ENCODE peak calls at places on chromosomes 13 and 19, in four cellular contexts. U is SIG-M5; M is activated CD4-positive, alpha-beta T cell treated with anti-CD3 and anti-CD28 coated beads, Interleukin-2, amount 50 U/mL, for 24 hours; A is stimulated activated CD8-positive, alpha-beta memory T cell treated with anti-CD3 and anti-CD28 coated beads, Interleukin-2, amount 100 ng/mL, for 48 hours. J is an unnamed sample.

GRCh38 chr13:44932850-44933251 is 56.4 kb downstream of the NUFIP1 start:
- DNase-seq in U (no peak), M (no peak), A (no peak), J (no peak)

GRCh38 chr13:23087884-23088283 is 92.9 kb upstream of the SGCG start:
- DNase-seq in U (no peak), M (no peak), A (peak), J (no peak)

GRCh38 chr13:108705031-108705430 is 75.6 kb downstream of the MYO16 start:
- DNase-seq in U (no peak), M (no peak), A (no peak), J (no peak)

GRCh38 chr13:91389186-91389585 is 9.2 kb upstream of the GPC5 start:
- DNase-seq in U (no peak), M (no peak), A (no peak), J (no peak)

GRCh38 chr19:49551531-49551930 is 23.7 kb downstream of the RCN3 start:
- DNase-seq in U (no peak), M (no peak), A (no peak), J (no peak)

GRCh38 chr19:45711851-45712698 is 18.6 kb downstream of the FBXO46 start:
- DNase-seq in U (no peak), M (no peak), A (no peak), J (no peak)

GRCh38 chr13:25973576-25973975 is 78.2 kb downstream of the SHISA2 start:
- DNase-seq in U (no peak), M (no peak), A (no peak), J (no peak)

GRCh38 chr13:33194820-33195692 is 90.5 kb downstream of the STARD13 start:
- DNase-seq in U (no peak), M (no peak), A (no peak), J (no peak)

GRCh38 chr19:45862564-45863334 is at the start of gene SYMPK:
- DNase-seq in U (peak), M (peak), A (peak), J (peak)

GRCh38 chr13:99484405-99484981 is 16.8 kb upstream of the TM9SF2 start:
- DNase-seq in U (peak), M (no peak), A (no peak), J (no peak)

GRCh38 chr19:20423381-20424207 is 142.0 kb downstream of the ZNF737 start:
- DNase-seq in U (no peak), M (no peak), A (peak), J (peak)

GRCh38 chr19:517721-518136 is 10.4 kb downstream of the TPGS1 start:
- DNase-seq in U (no peak), M (no peak), A (no peak), J (no peak)

GRCh38 chr19:41500443-41500842 is 57.5 kb downstream of the ERICH4 start:
- DNase-seq in U (no peak), M (no peak), A (no peak), J (no peak)

GRCh38 chr19:43913383-43913782 is 21.7 kb downstream of the ZNF45 start:
- DNase-seq in U (no peak), M (no peak), A (no peak), J (no peak)

GRCh38 chr13:102097708-102098107 is 304.1 kb downstream of the FGF14 start:
- DNase-seq in U (no peak), M (no peak), A (no peak), J (no peak)